ENCODE peak calls at places on chromosomes 6 and 20, in four cellular contexts. K, C, U and Q are unnamed samples.

GRCh38 chr6:39980839-39981580 is 46.7 kb upstream of the MOCS1 start:
- DNase-seq in K (no peak), C (no peak), U (no peak), Q (no peak)

GRCh38 chr6:147268254-147268653 is 64.0 kb downstream of the STXBP5 start:
- DNase-seq in K (no peak), C (no peak), U (no peak), Q (no peak)

GRCh38 chr6:1088441-1089001 is 223.4 kb upstream of the FOXQ1 start:
- DNase-seq in K (no peak), C (no peak), U (no peak), Q (no peak)

GRCh38 chr20:41559658-41560057 is 58.5 kb downstream of the CHD6 start:
- DNase-seq in K (no peak), C (no peak), U (no peak), Q (no peak)

GRCh38 chr6:169884158-169884557 is 132.7 kb downstream of the ERMARD start:
- DNase-seq in K (no peak), C (no peak), U (no peak), Q (peak)

GRCh38 chr6:2103644-2104523 is 141.5 kb downstream of the GMDS start:
- DNase-seq in K (no peak), C (no peak), U (no peak), Q (no peak)

GRCh38 chr6:169406794-169407193 is 153.1 kb upstream of the THBS2 start:
- DNase-seq in K (no peak), C (no peak), U (no peak), Q (no peak)

GRCh38 chr6:46998436-46999017 is 43.6 kb downstream of the ADGRF1 start:
- DNase-seq in K (no peak), C (no peak), U (no peak), Q (no peak)

GRCh38 chr20:5621305-5621704 is 128.9 kb upstream of the SHLD1 start:
- DNase-seq in K (no peak), C (no peak), U (no peak), Q (no peak)

GRCh38 chr6:46419576-46420002 is 71.7 kb downstream of the RCAN2 start:
- DNase-seq in K (no peak), C (no peak), U (no peak), Q (no peak)

GRCh38 chr6:168132531-168133184 is 53.6 kb upstream of the FRMD1 start:
- DNase-seq in K (no peak), C (no peak), U (no peak), Q (no peak)

GRCh38 chr6:40956871-40957270 is 82.2 kb downstream of the UNC5CL start:
- DNase-seq in K (no peak), C (no peak), U (no peak), Q (no peak)

GRCh38 chr6:7469696-7470095 is 71.8 kb upstream of the DSP start:
- DNase-seq in K (no peak), C (no peak), U (no peak), Q (no peak)

GRCh38 chr6:121817141-121817540 is 381.7 kb downstream of the GJA1 start:
- DNase-seq in K (no peak), C (no peak), U (no peak), Q (no peak)

GRCh38 chr20:10671221-10671849 is 2.5 kb downstream of the JAG1 start:
- DNase-seq in K (no peak), C (peak), U (peak), Q (no peak)

GRCh38 chr6:77450924-77451323 is 12.4 kb downstream of the HTR1B start:
- DNase-seq in K (no peak), C (no peak), U (no peak), Q (no peak)

GRCh38 chr6:121581327-121581726 is 145.9 kb downstream of the GJA1 start:
- DNase-seq in K (no peak), C (no peak), U (no peak), Q (no peak)

GRCh38 chr20:46491354-46491753 is 22.0 kb downstream of the ZNF334 start:
- DNase-seq in K (no peak), C (no peak), U (no peak), Q (no peak)

GRCh38 chr6:4668271-4669179 is 107.7 kb upstream of the CDYL start:
- DNase-seq in K (no peak), C (no peak), U (no peak), Q (no peak)

GRCh38 chr6:82248233-82248735 is 740 bp upstream of the IBTK start:
- DNase-seq in K (no peak), C (peak), U (no peak), Q (no peak)

GRCh38 chr6:105424177-105424783 is 21.4 kb upstream of the PREP start:
- DNase-seq in K (no peak), C (no peak), U (no peak), Q (no peak)

GRCh38 chr6:90080876-90081464 is 186.7 kb downstream of the GJA10 start:
- DNase-seq in K (no peak), C (no peak), U (peak), Q (no peak)

GRCh38 chr20:50594591-50595432 is 84.6 kb downstream of the PTPN1 start:
- DNase-seq in K (no peak), C (no peak), U (no peak), Q (no peak)

GRCh38 chr20:9166153-9166780 is 97.4 kb downstream of the PLCB4 start:
- DNase-seq in K (no peak), C (no peak), U (no peak), Q (no peak)

GRCh38 chr6:113539202-113539601 is 317.9 kb upstream of the MARCKS start:
- DNase-seq in K (no peak), C (no peak), U (no peak), Q (no peak)

GRCh38 chr6:170046786-170047626 is 243.9 kb downstream of the DLL1 start:
- DNase-seq in K (no peak), C (peak), U (no peak), Q (peak)

GRCh38 chr20:44073675-44074071 is 113.3 kb downstream of the JPH2 start:
- DNase-seq in K (no peak), C (no peak), U (no peak), Q (no peak)

GRCh38 chr6:27700337-27700736 is 211.9 kb downstream of the OR2B2 start:
- DNase-seq in K (no peak), C (no peak), U (no peak), Q (no peak)

GRCh38 chr6:43728586-43728985 is 41.0 kb upstream of the MRPS18A start:
- DNase-seq in K (no peak), C (no peak), U (no peak), Q (peak)

GRCh38 chr6:11412011-11412424 is 125.5 kb upstream of the TMEM170B start:
- DNase-seq in K (no peak), C (no peak), U (no peak), Q (no peak)

GRCh38 chr20:3071610-3072529 is at the start of gene OXT:
- DNase-seq in K (no peak), C (peak), U (no peak), Q (peak)

GRCh38 chr6:17585766-17586502 is 14.2 kb upstream of the FAM8A1 start:
- DNase-seq in K (no peak), C (peak), U (no peak), Q (no peak)
- TF ChIP-seq CTCF in K (peak), C (peak), U (peak), Q (peak)

DNA sequence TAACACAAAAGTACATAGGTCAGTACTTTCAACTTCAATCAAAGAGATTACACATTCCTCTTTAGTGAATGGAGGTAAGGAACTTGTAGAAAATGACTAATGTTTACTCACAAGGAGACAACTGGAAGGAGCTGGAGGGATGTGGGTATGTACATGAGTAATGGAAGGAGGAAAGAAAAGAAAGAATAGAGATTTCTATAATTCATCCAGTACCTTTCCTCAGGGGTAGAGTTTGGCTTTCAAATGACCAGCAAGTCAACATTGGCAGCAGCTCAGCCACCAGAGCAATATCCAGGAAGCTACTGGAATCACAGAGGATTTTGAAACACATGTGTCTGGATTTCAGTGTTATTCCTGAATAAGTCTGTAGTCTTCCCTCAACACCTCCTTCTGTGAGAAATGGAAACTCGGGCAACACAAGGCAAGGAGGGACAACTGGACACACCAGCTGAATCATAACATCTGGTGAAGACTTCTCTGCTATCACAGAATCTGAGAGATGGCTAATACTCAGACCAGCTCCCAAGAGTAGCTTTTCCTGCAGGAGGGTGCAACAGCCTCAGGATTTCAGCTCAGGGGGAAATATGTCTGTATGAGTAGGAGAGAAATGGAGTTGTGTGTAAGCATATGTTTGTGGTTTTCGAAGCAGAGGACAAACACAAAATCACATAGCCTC is 98.8 kb downstream of the HAO1 start:
- DNase-seq in K (no peak), C (no peak), U (no peak), Q (no peak)
- TF ChIP-seq CTCF in K (no peak), C (no peak), U (no peak), Q (no peak)

GRCh38 chr20:1373614-1374013 is 19.2 kb downstream of the FKBP1A start:
- DNase-seq in K (no peak), C (no peak), U (no peak), Q (no peak)
- TF ChIP-seq CTCF in K (no peak), C (no peak), U (no peak), Q (no peak)

GRCh38 chr6:16240618-16241320 is 2.4 kb downstream of the GMPR start:
- DNase-seq in K (no peak), C (no peak), U (no peak), Q (no peak)

GRCh38 chr6:16239798-16240123 is 1.4 kb downstream of the GMPR start:
- DNase-seq in K (no peak), C (no peak), U (no peak), Q (no peak)

GRCh38 chr6:16238057-16238657 is at the start of gene GMPR:
- DNase-seq in K (no peak), C (peak), U (peak), Q (no peak)

GRCh38 chr6:16238658-16239089 is 287 bp downstream of the GMPR start:
- DNase-seq in K (no peak), C (no peak), U (no peak), Q (no peak)

DNA sequence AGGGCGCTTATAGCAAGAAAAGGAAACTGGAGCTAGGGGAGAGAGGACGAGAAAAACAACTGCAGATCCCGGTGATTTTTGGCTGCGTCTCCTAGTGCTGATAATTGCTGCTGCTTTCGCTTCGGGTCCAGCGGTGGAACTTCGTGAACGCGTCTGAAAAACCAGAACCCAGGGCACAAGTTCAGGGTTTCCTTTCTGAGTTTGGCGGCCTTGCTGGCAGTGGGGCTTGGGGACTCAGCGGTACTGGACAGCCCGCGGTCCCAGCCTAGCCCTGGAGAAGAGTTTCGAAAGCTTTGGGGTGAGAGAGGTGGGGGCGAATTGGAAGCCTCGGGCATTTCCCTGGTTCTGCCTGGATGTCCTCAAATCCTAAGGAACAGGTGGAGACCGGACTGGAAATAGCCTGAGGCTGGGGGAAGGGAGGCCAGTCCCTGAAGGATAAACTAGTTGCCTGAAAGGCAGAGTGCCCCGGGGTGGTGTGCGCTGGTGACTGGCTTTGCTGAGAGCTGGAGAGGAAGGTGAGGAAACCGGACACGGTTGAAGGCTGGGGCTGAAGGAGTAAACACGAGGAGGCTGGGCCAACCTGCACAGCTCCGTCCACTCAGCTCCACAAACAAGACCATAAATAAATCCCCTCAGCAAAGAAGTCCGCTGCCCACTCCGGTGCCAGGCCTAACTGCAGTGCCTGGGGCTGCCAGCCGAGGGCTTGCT is 857 bp downstream of the GMPR start:
- DNase-seq in K (no peak), C (peak), U (peak), Q (no peak)
- TF ChIP-seq CTCF in K (no peak), C (peak), U (no peak), Q (peak)

DNA sequence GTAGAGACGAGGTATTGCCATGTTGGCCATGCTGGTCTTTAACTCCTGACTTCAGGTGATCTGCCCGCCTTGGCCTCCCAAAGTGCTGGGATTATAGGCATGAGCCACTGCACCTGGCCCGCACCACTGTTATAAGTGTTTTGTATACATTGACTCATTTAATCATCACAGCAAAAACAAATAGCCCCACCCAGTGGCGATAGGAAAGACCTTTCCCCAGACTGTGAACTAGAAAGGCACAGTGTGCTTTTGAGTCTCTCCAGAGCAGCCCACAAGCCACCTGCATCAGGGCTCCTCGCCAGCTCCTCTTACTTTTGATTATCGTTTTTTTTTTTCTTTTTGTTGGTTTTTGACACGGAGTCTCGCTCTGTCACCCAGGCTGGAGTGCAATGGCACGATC is 27.9 kb upstream of the ZFP64 start:
- DNase-seq in K (no peak), C (no peak), U (no peak), Q (no peak)
- TF ChIP-seq CTCF in K (no peak), C (no peak), U (peak), Q (peak)

GRCh38 chr6:160221423-160221822 is 37.2 kb downstream of the SLC22A2 start:
- DNase-seq in K (no peak), C (no peak), U (no peak), Q (no peak)
- TF ChIP-seq CTCF in K (no peak), C (peak), U (peak), Q (peak)

DNA sequence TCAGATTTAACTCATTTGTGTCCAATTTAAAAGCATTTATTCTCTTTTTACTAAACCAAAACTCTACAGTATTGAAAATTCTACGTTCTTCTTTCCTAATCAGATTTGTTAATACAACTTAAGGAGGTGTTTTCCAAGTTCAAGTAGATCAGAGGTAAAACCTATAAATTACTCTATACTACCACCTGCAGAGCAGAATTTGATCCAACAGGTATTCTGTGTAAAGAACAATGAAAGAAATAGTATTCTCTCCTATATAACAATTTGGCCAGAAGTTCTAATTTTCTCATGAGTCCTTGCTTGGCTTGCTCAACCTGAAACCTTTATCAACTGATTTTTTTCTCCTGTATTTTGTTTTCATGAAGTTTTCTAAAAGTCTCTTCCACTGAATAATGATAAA is 28.5 kb upstream of the DST start:
- DNase-seq in K (no peak), C (no peak), U (no peak), Q (no peak)
- TF ChIP-seq CTCF in K (no peak), C (no peak), U (no peak), Q (no peak)

GRCh38 chr6:144093236-144093635 is 2.1 kb downstream of the SF3B5 start:
- DNase-seq in K (no peak), C (no peak), U (no peak), Q (no peak)

GRCh38 chr6:144098993-144099392 is 3.6 kb upstream of the SF3B5 start:
- DNase-seq in K (no peak), C (no peak), U (no peak), Q (no peak)

GRCh38 chr6:144093658-144094057 is 1.7 kb downstream of the SF3B5 start:
- DNase-seq in K (no peak), C (no peak), U (no peak), Q (no peak)

GRCh38 chr6:144094731-144095133 is 641 bp downstream of the SF3B5 start:
- DNase-seq in K (no peak), C (no peak), U (no peak), Q (no peak)

GRCh38 chr6:144095134-144096002 is at the start of gene SF3B5:
- DNase-seq in K (peak), C (peak), U (peak), Q (peak)
- TF ChIP-seq CTCF in K (no peak), C (no peak), U (no peak), Q (no peak)

DNA sequence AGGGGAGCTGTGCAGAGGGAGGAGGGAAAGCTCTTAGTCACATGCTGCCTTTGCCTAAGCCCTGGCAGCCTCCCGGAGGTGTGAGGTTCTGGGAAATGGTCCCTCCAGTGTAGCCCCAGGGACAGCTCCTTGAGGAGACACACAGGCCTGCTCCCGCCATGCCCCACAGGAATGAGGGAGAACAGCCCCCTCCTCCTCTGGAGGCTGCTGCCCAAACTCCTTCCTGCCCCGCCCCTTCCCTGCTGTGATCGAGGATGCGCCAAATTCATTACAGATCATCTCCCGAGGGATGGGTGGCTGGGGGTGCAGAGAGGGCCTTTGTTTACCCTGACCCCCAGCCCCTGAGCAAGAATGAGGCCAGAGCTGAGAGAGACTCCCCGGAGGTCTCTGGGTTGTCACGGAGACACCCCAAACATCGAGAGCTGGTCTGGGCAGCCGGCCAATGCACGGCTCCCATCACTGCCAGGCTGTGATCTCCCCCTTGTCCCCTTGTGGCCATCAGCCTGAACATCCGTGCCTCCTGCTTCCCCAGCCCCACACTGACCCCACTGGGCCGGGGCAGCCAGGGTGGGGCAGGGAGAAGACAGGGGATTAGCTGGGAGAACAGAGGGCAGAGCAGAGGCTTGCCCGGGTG is 8.4 kb downstream of the CYP21A2 start:
- DNase-seq in K (no peak), C (no peak), U (no peak), Q (peak)
- TF ChIP-seq CTCF in K (no peak), C (no peak), U (no peak), Q (peak)